ENCODE peak calls at places on chromosomes 5 and 9, in nine cellular contexts. One of them, this sample, is unnamed.

GRCh38 chr5:141811287-141812155 is 66.7 kb downstream of the PCDH1 start:
- DNase-seq in foreskin fibroblast: peak; percentile 17
- DNase-seq in Peyer's patch: no peak
- DNase-seq in HepG2: peak; percentile 9
- DNase-seq in Caki2: no peak
- DNase-seq in activated CD4-positive, alpha-beta T cell treated with anti-CD3 and anti-CD28 coated beads, Interleukin-2, amount 50 U/mL, for 1 hour: peak; percentile 7
- DNase-seq in nucleus accumbens: peak; percentile 62
- DNase-seq in GM12864: no peak
- DNase-seq in germinal center: peak; percentile 77
- DNase-seq in this sample: no peak

GRCh38 chr5:88244686-88245085 is 24.0 kb downstream of the TMEM161B start:
- DNase-seq in germinal center: no peak
- DNase-seq in HepG2: no peak
- DNase-seq in GM12864: no peak
- DNase-seq in activated CD4-positive, alpha-beta T cell treated with anti-CD3 and anti-CD28 coated beads, Interleukin-2, amount 50 U/mL, for 1 hour: no peak
- DNase-seq in nucleus accumbens: no peak
- DNase-seq in Peyer's patch: no peak
- DNase-seq in Caki2: no peak
- DNase-seq in foreskin fibroblast: no peak
- DNase-seq in this sample: no peak

GRCh38 chr5:10724799-10725507 is 36.1 kb downstream of the DAP start:
- DNase-seq in activated CD4-positive, alpha-beta T cell treated with anti-CD3 and anti-CD28 coated beads, Interleukin-2, amount 50 U/mL, for 1 hour: no peak
- DNase-seq in germinal center: no peak
- DNase-seq in nucleus accumbens: no peak
- DNase-seq in Peyer's patch: no peak
- DNase-seq in foreskin fibroblast: peak; percentile 78
- DNase-seq in Caki2: peak; percentile 69
- DNase-seq in GM12864: no peak
- DNase-seq in HepG2: peak; percentile 76
- DNase-seq in this sample: no peak

GRCh38 chr9:104895572-104895971 is 32.4 kb downstream of the ABCA1 start:
- DNase-seq in germinal center: no peak
- DNase-seq in activated CD4-positive, alpha-beta T cell treated with anti-CD3 and anti-CD28 coated beads, Interleukin-2, amount 50 U/mL, for 1 hour: no peak
- DNase-seq in GM12864: no peak
- DNase-seq in Caki2: no peak
- DNase-seq in Peyer's patch: no peak
- DNase-seq in HepG2: no peak
- DNase-seq in nucleus accumbens: no peak
- DNase-seq in foreskin fibroblast: peak; percentile 93
- DNase-seq in this sample: no peak

GRCh38 chr5:154606675-154607321 is 128.8 kb upstream of the HAND1 start:
- DNase-seq in GM12864: no peak
- DNase-seq in foreskin fibroblast: no peak
- DNase-seq in Caki2: no peak
- DNase-seq in nucleus accumbens: no peak
- DNase-seq in germinal center: no peak
- DNase-seq in HepG2: no peak
- DNase-seq in activated CD4-positive, alpha-beta T cell treated with anti-CD3 and anti-CD28 coated beads, Interleukin-2, amount 50 U/mL, for 1 hour: no peak
- DNase-seq in Peyer's patch: no peak
- DNase-seq in this sample: no peak

GRCh38 chr5:140267559-140268018 is 35.3 kb downstream of the PFDN1 start:
- DNase-seq in activated CD4-positive, alpha-beta T cell treated with anti-CD3 and anti-CD28 coated beads, Interleukin-2, amount 50 U/mL, for 1 hour: no peak
- DNase-seq in Peyer's patch: no peak
- DNase-seq in GM12864: no peak
- DNase-seq in germinal center: no peak
- DNase-seq in foreskin fibroblast: no peak
- DNase-seq in Caki2: no peak
- DNase-seq in nucleus accumbens: no peak
- DNase-seq in HepG2: no peak
- DNase-seq in this sample: no peak

GRCh38 chr5:135737701-135738563 is 96.5 kb upstream of the SLC25A48 start:
- DNase-seq in Caki2: no peak
- DNase-seq in foreskin fibroblast: no peak
- DNase-seq in HepG2: no peak
- DNase-seq in GM12864: no peak
- DNase-seq in Peyer's patch: no peak
- DNase-seq in activated CD4-positive, alpha-beta T cell treated with anti-CD3 and anti-CD28 coated beads, Interleukin-2, amount 50 U/mL, for 1 hour: no peak
- DNase-seq in germinal center: no peak
- DNase-seq in nucleus accumbens: no peak
- DNase-seq in this sample: no peak

GRCh38 chr5:66697796-66698564 is 101.8 kb downstream of the MAST4 start:
- DNase-seq in activated CD4-positive, alpha-beta T cell treated with anti-CD3 and anti-CD28 coated beads, Interleukin-2, amount 50 U/mL, for 1 hour: no peak
- DNase-seq in Peyer's patch: no peak
- DNase-seq in HepG2: no peak
- DNase-seq in GM12864: no peak
- DNase-seq in nucleus accumbens: no peak
- DNase-seq in Caki2: no peak
- DNase-seq in foreskin fibroblast: no peak
- DNase-seq in germinal center: no peak
- DNase-seq in this sample: no peak

GRCh38 chr9:77648458-77649108 is 461 bp upstream of the GNA14 start:
- DNase-seq in HepG2: no peak
- DNase-seq in nucleus accumbens: peak; percentile 66
- DNase-seq in GM12864: no peak
- DNase-seq in Caki2: no peak
- DNase-seq in Peyer's patch: no peak
- DNase-seq in activated CD4-positive, alpha-beta T cell treated with anti-CD3 and anti-CD28 coated beads, Interleukin-2, amount 50 U/mL, for 1 hour: no peak
- DNase-seq in foreskin fibroblast: peak; percentile 24
- DNase-seq in germinal center: no peak
- DNase-seq in this sample: no peak

GRCh38 chr5:92909545-92909962 is 671.5 kb downstream of the NR2F1-AS1 start:
- DNase-seq in HepG2: peak; percentile 41
- DNase-seq in Caki2: no peak
- DNase-seq in Peyer's patch: no peak
- DNase-seq in GM12864: no peak
- DNase-seq in nucleus accumbens: no peak
- DNase-seq in germinal center: no peak
- DNase-seq in foreskin fibroblast: peak; percentile 14
- DNase-seq in activated CD4-positive, alpha-beta T cell treated with anti-CD3 and anti-CD28 coated beads, Interleukin-2, amount 50 U/mL, for 1 hour: no peak
- DNase-seq in this sample: no peak

GRCh38 chr5:53027913-53028312 is 38.8 kb downstream of the ITGA2 start:
- DNase-seq in Peyer's patch: no peak
- DNase-seq in nucleus accumbens: no peak
- DNase-seq in germinal center: no peak
- DNase-seq in foreskin fibroblast: peak; percentile 86
- DNase-seq in HepG2: no peak
- DNase-seq in GM12864: no peak
- DNase-seq in activated CD4-positive, alpha-beta T cell treated with anti-CD3 and anti-CD28 coated beads, Interleukin-2, amount 50 U/mL, for 1 hour: no peak
- DNase-seq in Caki2: peak; percentile 41
- DNase-seq in this sample: no peak

GRCh38 chr5:145056805-145057204 is 778.3 kb downstream of the PRELID2 start:
- DNase-seq in Caki2: peak; percentile 2
- DNase-seq in activated CD4-positive, alpha-beta T cell treated with anti-CD3 and anti-CD28 coated beads, Interleukin-2, amount 50 U/mL, for 1 hour: no peak
- DNase-seq in foreskin fibroblast: peak; percentile 1
- DNase-seq in nucleus accumbens: no peak
- DNase-seq in Peyer's patch: no peak
- DNase-seq in HepG2: no peak
- DNase-seq in germinal center: no peak
- DNase-seq in GM12864: peak; percentile 31
- DNase-seq in this sample: no peak

GRCh38 chr9:9215050-9215449 is 1397.8 kb downstream of the PTPRD start:
- DNase-seq in Peyer's patch: no peak
- DNase-seq in activated CD4-positive, alpha-beta T cell treated with anti-CD3 and anti-CD28 coated beads, Interleukin-2, amount 50 U/mL, for 1 hour: no peak
- DNase-seq in foreskin fibroblast: no peak
- DNase-seq in Caki2: no peak
- DNase-seq in HepG2: no peak
- DNase-seq in germinal center: no peak
- DNase-seq in nucleus accumbens: no peak
- DNase-seq in GM12864: no peak
- DNase-seq in this sample: no peak

GRCh38 chr9:134436926-134437325 is 110.7 kb downstream of the RXRA start:
- DNase-seq in Caki2: no peak
- DNase-seq in Peyer's patch: no peak
- DNase-seq in foreskin fibroblast: no peak
- DNase-seq in nucleus accumbens: no peak
- DNase-seq in activated CD4-positive, alpha-beta T cell treated with anti-CD3 and anti-CD28 coated beads, Interleukin-2, amount 50 U/mL, for 1 hour: no peak
- DNase-seq in germinal center: no peak
- DNase-seq in GM12864: no peak
- DNase-seq in HepG2: no peak
- DNase-seq in this sample: no peak

GRCh38 chr9:133703571-133704399 is 34.4 kb downstream of the SARDH start:
- DNase-seq in GM12864: no peak
- DNase-seq in Peyer's patch: peak; percentile 26
- DNase-seq in Caki2: no peak
- DNase-seq in foreskin fibroblast: no peak
- DNase-seq in HepG2: no peak
- DNase-seq in germinal center: no peak
- DNase-seq in nucleus accumbens: no peak
- DNase-seq in activated CD4-positive, alpha-beta T cell treated with anti-CD3 and anti-CD28 coated beads, Interleukin-2, amount 50 U/mL, for 1 hour: peak; percentile 39
- DNase-seq in this sample: peak; percentile 36

GRCh38 chr5:27038476-27038875 is at the start of gene CDH9:
- DNase-seq in germinal center: no peak
- DNase-seq in Caki2: no peak
- DNase-seq in foreskin fibroblast: no peak
- DNase-seq in Peyer's patch: no peak
- DNase-seq in activated CD4-positive, alpha-beta T cell treated with anti-CD3 and anti-CD28 coated beads, Interleukin-2, amount 50 U/mL, for 1 hour: no peak
- DNase-seq in HepG2: no peak
- DNase-seq in GM12864: no peak
- DNase-seq in nucleus accumbens: peak; percentile 56
- DNase-seq in this sample: no peak

GRCh38 chr5:14767942-14768837 is 103.4 kb downstream of the ANKH start:
- DNase-seq in HepG2: peak; percentile 15
- DNase-seq in nucleus accumbens: no peak
- DNase-seq in Peyer's patch: no peak
- DNase-seq in Caki2: no peak
- DNase-seq in GM12864: no peak
- DNase-seq in activated CD4-positive, alpha-beta T cell treated with anti-CD3 and anti-CD28 coated beads, Interleukin-2, amount 50 U/mL, for 1 hour: no peak
- DNase-seq in foreskin fibroblast: no peak
- DNase-seq in germinal center: no peak
- DNase-seq in this sample: no peak

GRCh38 chr5:77353251-77353650 is 138.9 kb downstream of the WDR41 start:
- DNase-seq in foreskin fibroblast: no peak
- DNase-seq in Caki2: no peak
- DNase-seq in Peyer's patch: no peak
- DNase-seq in GM12864: no peak
- DNase-seq in germinal center: no peak
- DNase-seq in nucleus accumbens: no peak
- DNase-seq in activated CD4-positive, alpha-beta T cell treated with anti-CD3 and anti-CD28 coated beads, Interleukin-2, amount 50 U/mL, for 1 hour: no peak
- DNase-seq in HepG2: no peak
- DNase-seq in this sample: no peak

GRCh38 chr9:133141833-133142594 is 21.0 kb upstream of the RALGDS start:
- DNase-seq in GM12864: no peak
- DNase-seq in germinal center: no peak
- DNase-seq in nucleus accumbens: peak; percentile 28
- DNase-seq in foreskin fibroblast: no peak
- DNase-seq in Peyer's patch: peak; percentile 78
- DNase-seq in HepG2: no peak
- DNase-seq in Caki2: no peak
- DNase-seq in activated CD4-positive, alpha-beta T cell treated with anti-CD3 and anti-CD28 coated beads, Interleukin-2, amount 50 U/mL, for 1 hour: peak; percentile 82
- DNase-seq in this sample: peak; percentile 83

This sample was measured in CD8-positive, alpha-beta T cell.